ENCODE peak calls at places on chromosome 22, in nine cellular contexts. X, L, Q, C, R, D, J, O and F are unnamed samples. For H3K4me1, the result is how much of the 10 kb centered on the place peaks cover.

GRCh38 chr22:38754247-38755154 is 1.3 kb downstream of the SUN2 start:
- DNase-seq in O (peak), X (peak), L (peak), D (peak), C (peak), J (peak), Q (peak), R (no peak), F (peak)

GRCh38 chr22:47446331-47446730 is 683.9 kb downstream of the TBC1D22A start:
- DNase-seq in X (no peak), C (peak), Q (no peak), R (peak), J (no peak), L (no peak), O (no peak), D (no peak), F (no peak)

GRCh38 chr22:38924197-38924952 is 33.0 kb upstream of the APOBEC3A start:
- DNase-seq in O (peak), J (peak), X (peak), R (no peak), Q (no peak), D (peak), C (peak), L (peak), F (peak)

GRCh38 chr22:38455063-38455529 is at the start of gene KCNJ4:
- DNase-seq in X (no peak), D (no peak), C (no peak), L (no peak), J (no peak), R (no peak), Q (no peak), O (no peak), F (no peak)

GRCh38 chr22:44734278-44734677 is 18.1 kb upstream of the ARHGAP8 start:
- DNase-seq in Q (no peak), X (no peak), R (no peak), L (no peak), J (no peak), D (no peak), C (no peak), O (no peak), F (peak)

GRCh38 chr22:25475554-25476022 is 88.9 kb upstream of the GRK3 start:
- DNase-seq in D (no peak), O (no peak), X (no peak), C (no peak), Q (no peak), J (peak), L (no peak), R (no peak), F (no peak)

GRCh38 chr22:23274146-23274526 is 93.8 kb downstream of the BCR start:
- DNase-seq in Q (no peak), O (no peak), J (no peak), D (no peak), C (no peak), L (no peak), X (no peak), R (no peak), F (no peak)

GRCh38 chr22:24518774-24519485 is 23.8 kb downstream of the UPB1 start:
- DNase-seq in O (no peak), X (no peak), Q (no peak), C (no peak), J (no peak), R (no peak), L (no peak), D (no peak), F (no peak)

GRCh38 chr22:48784701-48785503 is 1042.8 kb downstream of the BRD1 start:
- DNase-seq in Q (no peak), D (no peak), L (no peak), C (no peak), X (no peak), J (peak), O (no peak), R (peak), F (no peak)

GRCh38 chr22:22429374-22430108 is 79.0 kb downstream of the ZNF280B start:
- DNase-seq in L (no peak), O (no peak), D (no peak), Q (no peak), X (no peak), J (no peak), R (no peak), C (no peak), F (no peak)

GRCh38 chr22:47316020-47316419 is 553.6 kb downstream of the TBC1D22A start:
- DNase-seq in D (no peak), O (no peak), Q (no peak), X (no peak), C (no peak), L (no peak), J (no peak), R (no peak), F (no peak)

GRCh38 chr22:37309221-37310074 is 27.1 kb downstream of the CYTH4 start:
- DNase-seq in X (peak), C (no peak), R (no peak), J (no peak), L (no peak), O (no peak), Q (no peak), D (no peak), F (no peak)

GRCh38 chr22:23893957-23894709 is at the start of gene MIF:
- DNase-seq in Q (peak), R (no peak), X (peak), O (peak), L (peak), D (peak), C (peak), J (peak), F (peak)

GRCh38 chr22:27032121-27032761 is 374.9 kb downstream of the MIAT start:
- DNase-seq in Q (no peak), R (no peak), D (no peak), C (peak), O (no peak), J (peak), X (no peak), L (peak), F (no peak)

GRCh38 chr22:38758276-38758945 is 2.6 kb upstream of the SUN2 start:
- DNase-seq in J (no peak), O (no peak), C (no peak), R (no peak), Q (no peak), X (no peak), L (no peak), D (no peak), F (no peak)

GRCh38 chr22:36356708-36357694 is 30.8 kb downstream of the MYH9 start:
- DNase-seq in J (no peak), R (no peak), Q (no peak), C (no peak), O (no peak), D (no peak), L (no peak), X (no peak), F (peak)

GRCh38 chr22:36761553-36762240 is 14.2 kb downstream of the IFT27 start:
- DNase-seq in X (no peak), D (no peak), C (peak), Q (no peak), O (no peak), R (peak), J (peak), L (no peak), F (no peak)

GRCh38 chr22:18042685-18043084 is 18.3 kb upstream of the MICAL3 start:
- DNase-seq in X (no peak), O (no peak), D (peak), Q (no peak), R (no peak), L (no peak), J (no peak), C (no peak), F (no peak)

GRCh38 chr22:47200273-47201051 is 438.0 kb downstream of the TBC1D22A start:
- DNase-seq in X (no peak), J (peak), D (no peak), L (no peak), Q (no peak), C (peak), O (no peak), R (peak), F (no peak)

GRCh38 chr22:49574861-49575702 is 252.6 kb downstream of the BRD1 start:
- DNase-seq in O (no peak), D (peak), C (no peak), X (peak), Q (no peak), L (peak), J (peak), R (no peak), F (no peak)

GRCh38 chr22:30251661-30252226 is 5.2 kb upstream of the LIF start:
- DNase-seq in J (no peak), X (no peak), C (no peak), Q (no peak), R (no peak), D (no peak), L (no peak), O (no peak), F (no peak)

GRCh38 chr22:43734370-43735005 is 77.6 kb downstream of the EFCAB6 start:
- DNase-seq in Q (no peak), R (no peak), J (no peak), L (no peak), X (no peak), C (no peak), D (no peak), O (no peak), F (no peak)

GRCh38 chr22:28426346-28427132 is 253.1 kb downstream of the TTC28 start:
- DNase-seq in D (no peak), J (no peak), C (no peak), L (no peak), X (no peak), R (no peak), Q (no peak), O (no peak), F (no peak)

GRCh38 chr22:36027960-36028645 is 521 bp downstream of the RBFOX2 start:
- DNase-seq in D (peak), X (peak), O (peak), Q (no peak), L (no peak), J (peak), R (no peak), C (no peak), F (peak)

GRCh38 chr22:30573594-30574094 is 821 bp downstream of the GAL3ST1 start:
- DNase-seq in O (no peak), Q (no peak), C (no peak), D (no peak), J (no peak), L (no peak), R (no peak), X (peak), F (no peak)

GRCh38 chr22:42313804-42314581 is 43.5 kb upstream of the TCF20 start:
- DNase-seq in L (peak), C (peak), J (peak), X (peak), D (peak), O (no peak), R (no peak), Q (no peak), F (peak)

GRCh38 chr22:47618180-47618579 is 855.7 kb downstream of the TBC1D22A start:
- DNase-seq in O (no peak), Q (no peak), D (no peak), L (no peak), J (peak), X (no peak), C (no peak), R (peak), F (no peak)

GRCh38 chr22:44261861-44262595 is 50.7 kb downstream of the SHISAL1 start:
- DNase-seq in Q (no peak), L (no peak), D (no peak), X (no peak), O (peak), C (peak), J (peak), R (no peak), F (peak)

GRCh38 chr22:27295071-27295470 is 506.5 kb downstream of the MN1 start:
- DNase-seq in X (no peak), Q (no peak), O (no peak), C (no peak), L (no peak), D (no peak), J (no peak), R (no peak), F (no peak)

GRCh38 chr22:30221121-30221992 is 25.2 kb downstream of the LIF start:
- DNase-seq in Q (no peak), D (no peak), R (no peak), O (no peak), C (no peak), X (peak), L (no peak), J (no peak), F (peak)

GRCh38 chr22:49104434-49104833 is 723.2 kb downstream of the BRD1 start:
- DNase-seq in R (no peak), O (no peak), J (no peak), X (no peak), D (no peak), C (no peak), L (no peak), Q (no peak), F (no peak)

GRCh38 chr22:20777420-20778177 is 3.7 kb downstream of the SERPIND1 start:
- DNase-seq in O (peak), L (no peak), X (peak), C (no peak), Q (no peak), D (peak), J (no peak), R (no peak), F (peak)

GRCh38 chr22:47225931-47226633 is 463.6 kb downstream of the TBC1D22A start:
- DNase-seq in R (peak), Q (no peak), O (no peak), D (no peak), L (no peak), C (no peak), J (peak), X (no peak), F (no peak)

GRCh38 chr22:28034145-28034759 is 115.2 kb upstream of the PITPNB start:
- DNase-seq in R (peak), D (peak), J (no peak), Q (no peak), L (no peak), C (no peak), O (no peak), X (no peak), F (no peak)

GRCh38 chr22:42343136-42343484 is 72.7 kb upstream of the TCF20 start:
- DNase-seq in R (no peak), Q (no peak), D (no peak), O (no peak), J (no peak), L (no peak), C (peak), X (no peak), F (no peak)

GRCh38 chr22:23104109-23104971 is 34.0 kb downstream of the GNAZ start:
- DNase-seq in Q (no peak), O (no peak), L (no peak), C (no peak), J (no peak), D (no peak), R (no peak), X (no peak), F (no peak)

GRCh38 chr22:31103111-31103510 is 4.3 kb downstream of the SELENOM start:
- DNase-seq in L (no peak), O (peak), R (no peak), J (no peak), D (no peak), X (no peak), Q (no peak), C (no peak), F (no peak)

GRCh38 chr22:43262990-43263644 is 76.2 kb upstream of the TTLL12 start:
- DNase-seq in R (no peak), O (no peak), X (peak), C (peak), J (no peak), Q (no peak), L (peak), D (peak), F (no peak)

DNA sequence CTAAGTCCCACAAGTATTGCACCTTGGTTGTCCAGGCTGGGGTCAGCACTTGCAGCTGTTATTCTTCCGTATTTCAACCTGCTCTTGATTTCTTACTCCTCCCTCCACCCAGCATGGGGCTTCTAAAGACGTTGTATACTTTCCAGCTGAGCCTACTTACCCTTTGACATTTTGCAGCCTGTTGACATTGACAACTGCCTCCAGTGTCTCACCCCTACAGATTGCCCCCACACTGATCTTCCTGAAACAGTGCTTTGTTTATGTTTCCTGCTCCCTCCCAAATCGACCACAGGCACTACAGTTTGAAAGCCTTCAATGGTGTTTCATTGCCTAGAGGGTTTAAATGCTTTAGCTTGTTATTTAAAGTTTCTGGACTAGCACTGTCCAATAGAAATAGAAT is 56.6 kb downstream of the FAM83F start:
- DNase-seq in D (no peak), C (no peak), L (no peak), R (no peak), J (no peak), X (no peak), O (no peak), Q (no peak), F (no peak)
- H3K4me1 ChIP-seq in D (under half), C (under half), L (under half), R (half or more), J (under half), X (under half), O (under half), Q (under half), F (under half)

DNA sequence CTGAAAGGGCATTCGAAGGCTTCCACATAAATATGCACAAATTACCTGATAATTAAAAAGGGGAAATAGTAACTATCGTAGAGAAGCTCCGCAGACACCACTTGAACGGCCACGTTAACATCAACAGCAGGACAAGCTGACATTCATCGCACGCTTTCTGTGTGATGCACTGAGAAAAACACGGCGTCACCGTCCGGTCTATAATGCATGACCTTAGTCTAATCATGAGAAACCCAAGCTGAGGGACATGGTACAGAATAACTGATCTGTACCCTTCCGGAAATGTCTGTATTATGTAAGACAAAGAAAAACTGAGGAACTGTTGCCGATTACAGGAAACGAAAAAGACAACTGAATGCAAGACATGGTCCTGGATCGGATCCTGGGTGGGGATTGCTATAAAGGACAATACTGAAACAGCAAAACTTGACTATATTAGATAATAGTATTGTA is 678 bp upstream of the RANGAP1 start:
- DNase-seq in C (no peak), D (peak), Q (no peak), R (no peak), J (no peak), X (no peak), L (peak), O (no peak), F (no peak)
- TF ChIP-seq POLR2A in C (no peak), D (no peak), Q (no peak), R (peak), J (no peak), X (peak), L (peak), O (no peak), F (no peak)

GRCh38 chr22:19090183-19090582 is 32.0 kb downstream of the DGCR2 start:
- DNase-seq in C (no peak), O (no peak), D (no peak), J (no peak), Q (no peak), R (no peak), L (no peak), X (no peak), F (no peak)
- H3K4me1 ChIP-seq in C (under half), O (under half), D (under half), J (under half), Q (under half), R (under half), L (under half), X (under half), F (under half)

GRCh38 chr22:45968751-45969413 is 8.1 kb downstream of the WNT7B start:
- DNase-seq in C (no peak), O (no peak), L (no peak), R (no peak), J (no peak), X (no peak), Q (no peak), D (no peak), F (no peak)
- TF ChIP-seq POLR2A in C (no peak), O (no peak), L (no peak), R (no peak), J (no peak), X (no peak), Q (no peak), D (no peak), F (no peak)

DNA sequence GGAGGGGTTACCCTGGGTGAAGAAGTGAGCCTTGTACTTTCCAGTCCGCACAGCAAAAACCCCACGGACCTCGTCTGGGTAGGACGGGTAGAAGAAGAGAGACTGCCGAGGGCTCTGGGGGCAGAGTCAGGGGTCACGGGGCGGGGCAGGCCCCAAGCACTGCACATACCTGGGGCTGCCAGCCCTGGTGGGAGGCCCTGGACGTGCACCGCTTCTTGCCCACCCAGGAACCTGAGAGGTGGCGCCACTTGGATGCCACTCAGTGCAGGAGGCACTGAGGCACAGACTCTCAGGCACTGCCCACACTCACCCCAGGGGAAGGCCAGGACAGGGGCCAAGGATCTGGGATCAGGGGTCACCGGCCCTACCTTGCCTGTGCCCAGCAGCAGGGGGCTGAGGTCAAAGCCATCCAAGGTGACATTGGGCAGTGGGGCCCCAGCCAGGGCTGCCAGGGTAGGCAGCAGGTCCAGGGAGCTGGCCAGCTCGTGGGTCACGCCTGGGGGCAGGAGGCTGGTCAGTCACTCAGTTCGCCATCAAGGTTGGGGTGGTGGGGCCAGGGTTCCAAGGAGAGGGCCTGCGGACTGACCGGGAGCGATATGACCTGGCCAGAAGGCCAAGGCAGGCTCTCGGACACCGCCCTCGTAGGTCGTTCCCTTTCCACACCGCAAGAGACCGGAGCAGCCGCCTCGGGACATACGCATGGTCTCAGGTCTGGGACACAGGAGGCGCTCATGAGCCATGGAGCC is 2.2 kb downstream of the ARSA start:
- DNase-seq in C (no peak), J (peak), Q (no peak), X (no peak), L (no peak), R (peak), O (no peak), D (no peak), F (peak)
- H3K4me1 ChIP-seq in C (under half), J (under half), Q (half or more), X (under half), L (under half), R (under half), O (under half), D (under half), F (under half)

DNA sequence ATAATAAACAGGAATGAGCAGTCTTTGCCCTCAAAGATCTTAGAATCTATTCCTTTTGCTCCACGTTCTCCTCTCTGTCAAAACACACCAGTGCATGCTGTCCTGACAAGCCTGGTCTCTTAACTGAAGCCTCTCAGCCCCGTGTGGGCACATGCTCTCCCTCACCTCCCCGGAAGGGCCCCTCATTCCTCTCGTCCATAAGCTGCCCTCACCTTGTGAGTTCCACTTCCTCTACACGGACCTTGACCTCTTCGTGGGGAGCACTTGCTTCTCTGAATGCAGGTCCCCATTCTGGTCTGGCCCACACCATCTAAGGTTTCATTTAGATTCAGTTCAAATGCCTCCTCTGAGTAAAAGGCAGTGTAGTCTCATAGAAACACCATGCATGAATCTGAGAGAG is 412.3 kb upstream of the SYN3 start:
- DNase-seq in L (no peak), J (no peak), O (no peak), R (no peak), Q (no peak), X (no peak), C (no peak), D (no peak), F (no peak)
- TF ChIP-seq POLR2A in L (no peak), J (no peak), O (no peak), R (no peak), Q (no peak), X (no peak), C (no peak), D (no peak), F (no peak)